ENCODE peak calls at places on chromosomes 16 and 17, in four cellular contexts. Y, I, T and C are unnamed samples.
A peak's percentile ranks its signal among the peaks of the same experiment; 100 is the strongest.

GRCh38 chr16:54135361-54136275 is 151.0 kb downstream of the IRX3 start:
- DNase-seq in I (peak; percentile 71), Y (no peak), T (peak; percentile 80), C (no peak)

GRCh38 chr17:63823659-63824331 is 3.4 kb upstream of the PSMC5 start:
- DNase-seq in T (no peak), I (no peak), Y (no peak), C (no peak)

GRCh38 chr17:28330671-28331070 is 4.6 kb downstream of the IFT20 start:
- DNase-seq in T (no peak), I (no peak), Y (peak; percentile 36), C (no peak)

GRCh38 chr16:1493746-1494094 is 560 bp downstream of the TELO2 start:
- DNase-seq in Y (no peak), I (no peak), T (no peak), C (no peak)

GRCh38 chr17:21463204-21463661 is 87.1 kb downstream of the KCNJ12 start:
- DNase-seq in Y (no peak), I (no peak), T (no peak), C (no peak)

GRCh38 chr17:9924735-9925191 is 19.7 kb upstream of the RCVRN start:
- DNase-seq in Y (no peak), I (no peak), T (peak; percentile 63), C (no peak)

GRCh38 chr16:14354561-14355351 is 275.3 kb downstream of the PARN start:
- DNase-seq in Y (no peak), I (no peak), T (no peak), C (no peak)

GRCh38 chr17:74809031-74809430 is 32.9 kb upstream of the NAT9 start:
- DNase-seq in I (no peak), T (no peak), Y (no peak), C (no peak)

GRCh38 chr16:2086812-2087425 is 39.1 kb downstream of the TSC2 start:
- DNase-seq in T (no peak), I (no peak), Y (no peak), C (no peak)